ENCODE peak calls at places on chromosomes 5 and 9, in five cellular contexts. M, P, E, S and O are unnamed samples.

GRCh38 chr5:13581132-13581531 is 363.4 kb downstream of the DNAH5 start:
- DNase-seq in M (no peak), P (no peak), E (no peak), S (no peak), O (no peak)

GRCh38 chr9:99345451-99345850 is 123.4 kb downstream of the SEC61B start:
- DNase-seq in M (no peak), P (no peak), E (no peak), S (no peak), O (no peak)

GRCh38 chr5:137888875-137889759 is at the start of gene PKD2L2:
- DNase-seq in M (peak), P (no peak), E (peak), S (peak), O (peak)

GRCh38 chr9:120942186-120943001 is 15.8 kb upstream of the TRAF1 start:
- DNase-seq in M (no peak), P (no peak), E (no peak), S (no peak), O (no peak)

GRCh38 chr5:88675758-88676636 is 207.0 kb downstream of the MEF2C start:
- DNase-seq in M (no peak), P (peak), E (peak), S (peak), O (peak)

GRCh38 chr5:15383469-15383868 is 116.5 kb upstream of the FBXL7 start:
- DNase-seq in M (no peak), P (peak), E (no peak), S (peak), O (no peak)

GRCh38 chr5:130333089-130333488 is 428.8 kb downstream of the CHSY3 start:
- DNase-seq in M (no peak), P (peak), E (no peak), S (peak), O (no peak)

GRCh38 chr5:169763437-169764301 is 126.6 kb downstream of the DOCK2 start:
- DNase-seq in M (no peak), P (no peak), E (no peak), S (no peak), O (no peak)

GRCh38 chr9:26175264-26175663 is 497.0 kb upstream of the TUSC1 start:
- DNase-seq in M (no peak), P (no peak), E (no peak), S (no peak), O (no peak)

GRCh38 chr9:127038531-127038930 is 83.9 kb downstream of the ANGPTL2 start:
- DNase-seq in M (no peak), P (no peak), E (no peak), S (no peak), O (no peak)

GRCh38 chr5:15374886-15375285 is 125.1 kb upstream of the FBXL7 start:
- DNase-seq in M (no peak), P (no peak), E (no peak), S (peak), O (no peak)

GRCh38 chr5:36017004-36017403 is 25.8 kb upstream of the UGT3A1 start:
- DNase-seq in M (no peak), P (no peak), E (no peak), S (no peak), O (no peak)

GRCh38 chr5:72433520-72433919 is 73.7 kb downstream of the ZNF366 start:
- DNase-seq in M (no peak), P (no peak), E (no peak), S (no peak), O (no peak)

GRCh38 chr9:122445155-122445749 is 32.5 kb downstream of the OR1J1 start:
- DNase-seq in M (no peak), P (peak), E (no peak), S (no peak), O (no peak)

GRCh38 chr5:141604318-141604717 is 14.5 kb downstream of the DIAPH1 start:
- DNase-seq in M (no peak), P (peak), E (peak), S (peak), O (no peak)

GRCh38 chr5:72358925-72359324 is 38.8 kb downstream of the PTCD2 start:
- DNase-seq in M (no peak), P (no peak), E (no peak), S (no peak), O (no peak)

GRCh38 chr5:77993799-77994318 is 217.7 kb upstream of the TBCA start:
- DNase-seq in M (no peak), P (no peak), E (no peak), S (no peak), O (no peak)

GRCh38 chr5:41410307-41410706 is 100.1 kb downstream of the PLCXD3 start:
- DNase-seq in M (no peak), P (no peak), E (no peak), S (no peak), O (no peak)

GRCh38 chr5:89437450-89438435 is 554.8 kb upstream of the MEF2C start:
- DNase-seq in M (no peak), P (no peak), E (no peak), S (peak), O (no peak)

GRCh38 chr5:138138949-138139775 is at the start of gene NME5:
- DNase-seq in M (peak), P (peak), E (peak), S (peak), O (peak)

GRCh38 chr5:12204761-12205160 is 300.5 kb upstream of the CTNND2 start:
- DNase-seq in M (no peak), P (no peak), E (no peak), S (no peak), O (no peak)

GRCh38 chr5:159800131-159800830 is 116.0 kb upstream of the ADRA1B start:
- DNase-seq in M (no peak), P (no peak), E (no peak), S (no peak), O (no peak)

GRCh38 chr5:114412509-114413171 is 50.8 kb downstream of the KCNN2 start:
- DNase-seq in M (no peak), P (peak), E (no peak), S (peak), O (no peak)

GRCh38 chr9:94300470-94301301 is 27.8 kb downstream of the NUTM2F start:
- DNase-seq in M (no peak), P (no peak), E (no peak), S (no peak), O (no peak)
- H2BK12ac ChIP-seq in M (no peak), P (no peak), E (no peak), S (no peak), O (no peak)

GRCh38 chr5:140310434-140310833 is 7.5 kb upstream of the PFDN1 start:
- DNase-seq in M (no peak), P (peak), E (no peak), S (no peak), O (no peak)
- H2BK12ac ChIP-seq in M (no peak), P (no peak), E (no peak), S (no peak), O (no peak)

DNA sequence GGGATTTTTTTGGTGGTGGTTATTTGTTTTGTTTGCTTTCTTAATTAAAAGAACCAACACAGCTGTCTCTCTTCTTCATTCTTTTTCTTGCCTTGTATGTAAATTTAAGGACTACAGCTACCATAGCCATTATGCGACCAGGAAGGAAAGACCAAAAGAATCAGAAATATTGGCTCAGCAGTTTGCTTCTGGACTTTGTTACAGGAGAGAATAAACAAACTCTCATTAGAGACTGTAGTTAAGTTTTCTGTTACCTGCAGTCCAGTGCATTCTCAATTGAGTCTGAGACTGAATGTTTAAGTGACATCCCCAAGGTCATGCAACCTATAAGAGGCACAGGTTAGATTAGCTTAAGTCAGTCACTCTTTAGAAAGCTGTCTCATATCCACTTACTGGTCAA is 83.3 kb upstream of the NREP start:
- DNase-seq in M (no peak), P (no peak), E (no peak), S (no peak), O (no peak)
- H2BK12ac ChIP-seq in M (no peak), P (no peak), E (no peak), S (no peak), O (no peak)

DNA sequence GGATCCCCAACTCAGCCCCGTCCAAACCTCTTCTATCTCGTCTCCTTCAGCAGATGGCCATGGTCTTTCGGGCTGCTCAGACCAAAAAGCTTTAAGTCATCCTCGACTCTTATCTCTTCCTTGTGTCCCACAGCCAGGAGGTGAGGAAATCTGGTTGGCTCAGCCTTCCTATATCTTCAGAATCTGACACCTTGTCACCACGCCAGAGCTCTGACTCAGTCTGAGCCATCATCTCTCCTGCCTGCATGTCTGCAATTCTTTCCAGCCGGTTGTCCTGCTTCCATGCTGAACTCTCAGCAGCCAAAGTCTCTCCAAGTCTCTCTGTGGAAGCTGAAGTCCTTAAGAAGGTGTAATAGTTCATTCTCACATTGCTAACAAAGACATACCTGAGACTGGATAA is 419.3 kb upstream of the ADAMTS16 start:
- DNase-seq in M (no peak), P (no peak), E (no peak), S (peak), O (no peak)
- H2BK12ac ChIP-seq in M (no peak), P (no peak), E (no peak), S (no peak), O (no peak)

GRCh38 chr5:4549351-4549750 is 590.8 kb upstream of the ADAMTS16 start:
- DNase-seq in M (no peak), P (no peak), E (no peak), S (no peak), O (no peak)
- H2BK12ac ChIP-seq in M (no peak), P (no peak), E (no peak), S (no peak), O (no peak)

GRCh38 chr9:136313111-136314055 is 9.5 kb upstream of the CCDC187 start:
- DNase-seq in M (no peak), P (no peak), E (no peak), S (no peak), O (no peak)

GRCh38 chr9:136311037-136311432 is 7.1 kb upstream of the CCDC187 start:
- DNase-seq in M (no peak), P (no peak), E (no peak), S (no peak), O (no peak)

GRCh38 chr9:136310273-136311030 is 6.6 kb upstream of the CCDC187 start:
- DNase-seq in M (no peak), P (no peak), E (no peak), S (no peak), O (no peak)

GRCh38 chr9:136312436-136312835 is 8.5 kb upstream of the CCDC187 start:
- DNase-seq in M (no peak), P (peak), E (no peak), S (no peak), O (no peak)

DNA sequence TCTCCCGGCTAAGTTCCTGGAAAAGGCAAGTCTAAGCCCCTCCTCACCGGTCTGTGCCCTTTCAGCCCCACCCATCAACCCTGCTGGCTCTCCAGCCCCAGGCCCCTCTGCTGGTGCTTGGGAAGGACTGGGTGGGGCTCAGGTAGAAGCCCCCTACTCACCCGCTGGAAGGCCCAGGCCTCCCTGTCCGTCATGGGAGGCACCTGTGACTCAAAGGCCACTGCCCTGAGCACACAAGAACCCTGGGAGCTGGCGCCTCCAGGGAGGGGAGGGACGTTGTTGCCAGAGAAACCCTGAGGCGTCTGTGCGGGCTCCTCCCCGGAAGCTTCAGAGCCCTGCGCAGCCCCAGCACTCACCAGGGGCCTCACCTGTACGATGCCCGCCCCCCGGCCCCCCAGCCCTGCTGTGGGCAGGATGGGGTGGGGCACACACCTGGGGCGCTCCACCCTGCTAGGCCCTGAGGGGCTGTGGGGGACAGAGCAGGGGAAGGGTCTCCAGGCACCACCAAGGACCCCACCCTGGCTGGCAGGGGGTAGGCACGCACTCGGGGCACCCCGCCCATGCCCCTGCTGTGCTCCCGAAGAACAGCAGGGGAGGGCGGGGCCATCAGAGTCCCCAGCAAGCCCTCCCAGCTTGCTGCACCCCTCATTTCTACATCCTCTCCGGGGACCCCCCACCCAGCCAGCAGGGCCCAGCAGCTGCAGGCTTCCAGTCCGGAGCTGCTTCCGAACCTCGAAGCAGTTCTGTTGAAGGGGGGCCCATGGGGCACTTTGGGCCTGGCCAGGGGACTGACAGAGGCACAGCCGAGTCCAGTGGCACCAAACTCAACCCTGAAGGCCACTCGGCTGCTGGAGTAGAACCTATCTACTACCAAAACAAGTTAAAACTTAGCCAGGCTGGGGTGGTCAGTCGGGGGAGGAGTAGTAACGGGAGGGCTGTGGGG is 7.8 kb upstream of the CCDC187 start:
- DNase-seq in M (no peak), P (no peak), E (no peak), S (no peak), O (no peak)
- H2BK12ac ChIP-seq in M (no peak), P (no peak), E (no peak), S (no peak), O (no peak)

DNA sequence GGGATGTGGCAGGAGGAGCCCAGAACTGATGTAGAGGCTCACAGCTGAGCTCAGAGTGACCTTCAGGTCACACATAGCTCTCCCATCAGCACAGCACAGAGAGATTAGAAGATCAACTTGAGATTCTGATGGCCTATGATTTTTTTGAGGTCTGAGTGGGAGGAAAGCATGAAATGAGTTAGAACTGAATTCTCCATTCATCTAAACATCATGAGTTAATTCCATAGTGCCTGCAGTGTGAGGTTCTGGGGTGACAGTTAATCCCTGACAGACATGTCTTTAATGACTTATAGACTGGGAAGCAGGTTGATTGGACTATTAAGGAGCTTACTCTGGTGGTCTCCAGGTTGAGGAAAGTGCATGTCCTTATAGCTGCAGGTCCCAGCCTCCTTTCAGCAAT is 22.4 kb downstream of the SLC22A5 start:
- DNase-seq in M (no peak), P (no peak), E (no peak), S (no peak), O (no peak)
- H2BK12ac ChIP-seq in M (no peak), P (peak), E (no peak), S (no peak), O (no peak)

DNA sequence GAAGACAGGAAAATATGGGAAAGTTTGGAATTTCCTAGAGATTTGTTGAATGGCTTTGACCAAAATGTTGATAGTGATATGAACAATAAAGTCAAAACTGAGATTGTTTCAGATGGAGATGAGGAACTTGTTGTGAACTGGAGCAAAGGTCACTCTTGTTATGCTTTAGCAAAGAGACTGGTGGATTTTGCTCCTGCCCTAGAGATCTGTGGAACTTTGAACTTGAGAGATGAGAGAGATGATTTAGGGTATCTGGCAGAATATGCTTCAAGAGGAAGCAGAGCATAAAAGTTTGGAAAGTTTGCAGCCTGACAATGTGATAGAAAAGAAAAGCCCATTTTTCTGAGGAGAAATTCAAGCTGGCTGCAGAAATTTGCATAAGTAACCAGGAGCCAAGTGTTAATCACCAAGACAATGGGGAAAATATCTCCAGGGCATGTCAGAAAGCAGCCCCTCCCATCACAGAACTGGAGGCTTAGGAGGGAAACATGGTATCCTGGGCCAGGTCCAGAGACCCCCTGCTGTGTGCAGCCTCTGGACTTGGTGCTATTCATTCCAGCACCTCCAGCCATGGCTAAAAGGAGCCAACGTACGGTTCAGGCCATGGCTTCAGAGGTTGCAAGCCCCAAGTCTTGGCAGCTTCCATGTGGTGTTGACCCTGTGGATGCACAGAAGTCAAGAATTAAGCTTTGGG is 114.3 kb upstream of the STARD4 start:
- DNase-seq in M (no peak), P (no peak), E (no peak), S (no peak), O (no peak)
- H2BK12ac ChIP-seq in M (no peak), P (no peak), E (no peak), S (no peak), O (no peak)